ENCODE peak calls at places on chromosomes 6 and 20, in four cellular contexts. One of them, this sample, is unnamed. For H3K4me1, the result is how much of the 10 kb centered on the place peaks cover.

GRCh38 chr20:12928755-12929401 is 79.9 kb upstream of the SPTLC3 start:
- DNase-seq in adrenal gland: no peak
- DNase-seq in hepatocyte: no peak
- DNase-seq in breast epithelium: no peak
- DNase-seq in this sample: no peak

GRCh38 chr20:57451759-57452661 is 60.8 kb downstream of the RBM38 start:
- DNase-seq in adrenal gland: no peak
- DNase-seq in hepatocyte: no peak
- DNase-seq in breast epithelium: no peak
- DNase-seq in this sample: peak

GRCh38 chr20:4369798-4370124 is 351.9 kb upstream of the PRND start:
- DNase-seq in adrenal gland: no peak
- DNase-seq in hepatocyte: no peak
- DNase-seq in breast epithelium: no peak
- DNase-seq in this sample: no peak

GRCh38 chr20:62955519-62956386 is 3.2 kb downstream of the SLC17A9 start:
- DNase-seq in adrenal gland: no peak
- DNase-seq in hepatocyte: peak
- DNase-seq in breast epithelium: no peak
- DNase-seq in this sample: no peak

GRCh38 chr6:143125896-143126573 is 65.3 kb downstream of the AIG1 start:
- DNase-seq in adrenal gland: no peak
- DNase-seq in hepatocyte: no peak
- DNase-seq in breast epithelium: no peak
- DNase-seq in this sample: no peak

GRCh38 chr6:102562713-102563112 is 1169.2 kb downstream of the GRIK2 start:
- DNase-seq in adrenal gland: no peak
- DNase-seq in hepatocyte: no peak
- DNase-seq in breast epithelium: no peak
- DNase-seq in this sample: no peak

GRCh38 chr6:138957484-138957883 is 30.6 kb downstream of the REPS1 start:
- DNase-seq in adrenal gland: no peak
- DNase-seq in hepatocyte: peak
- DNase-seq in breast epithelium: no peak
- DNase-seq in this sample: no peak

GRCh38 chr20:5192570-5193431 is 66.0 kb downstream of the CDS2 start:
- DNase-seq in adrenal gland: no peak
- DNase-seq in hepatocyte: no peak
- DNase-seq in breast epithelium: no peak
- DNase-seq in this sample: no peak

GRCh38 chr6:70180904-70181599 is 121.8 kb downstream of the COL9A1 start:
- DNase-seq in adrenal gland: no peak
- DNase-seq in hepatocyte: no peak
- DNase-seq in breast epithelium: no peak
- DNase-seq in this sample: no peak

GRCh38 chr6:135267085-135267484 is 86.0 kb downstream of the MYB start:
- DNase-seq in adrenal gland: no peak
- DNase-seq in hepatocyte: peak
- DNase-seq in breast epithelium: no peak
- DNase-seq in this sample: no peak

GRCh38 chr20:56069016-56069415 is 63.7 kb upstream of the CBLN4 start:
- DNase-seq in adrenal gland: no peak
- DNase-seq in hepatocyte: no peak
- DNase-seq in breast epithelium: no peak
- DNase-seq in this sample: no peak

GRCh38 chr6:12717356-12717755 is 789 bp downstream of the PHACTR1 start:
- DNase-seq in adrenal gland: no peak
- DNase-seq in hepatocyte: no peak
- DNase-seq in breast epithelium: no peak
- DNase-seq in this sample: no peak
- H3K4me3 ChIP-seq in adrenal gland: no peak
- H3K4me3 ChIP-seq in hepatocyte: no peak
- H3K4me3 ChIP-seq in breast epithelium: no peak
- H3K4me3 ChIP-seq in this sample: no peak

GRCh38 chr6:149320745-149321240 is 3.3 kb downstream of the TAB2 start:
- DNase-seq in adrenal gland: no peak
- DNase-seq in hepatocyte: no peak
- DNase-seq in breast epithelium: no peak
- DNase-seq in this sample: no peak
- H3K27ac ChIP-seq in adrenal gland: no peak
- H3K27ac ChIP-seq in hepatocyte: no peak
- H3K27ac ChIP-seq in breast epithelium: no peak
- H3K27ac ChIP-seq in this sample: no peak

GRCh38 chr20:24636626-24637025 is 167.2 kb downstream of the SYNDIG1 start:
- DNase-seq in adrenal gland: no peak
- DNase-seq in hepatocyte: no peak
- DNase-seq in breast epithelium: no peak
- DNase-seq in this sample: no peak
- H3K4me1 ChIP-seq in adrenal gland: under half
- H3K4me1 ChIP-seq in hepatocyte: under half
- H3K4me1 ChIP-seq in breast epithelium: under half
- H3K4me1 ChIP-seq in this sample: under half

DNA sequence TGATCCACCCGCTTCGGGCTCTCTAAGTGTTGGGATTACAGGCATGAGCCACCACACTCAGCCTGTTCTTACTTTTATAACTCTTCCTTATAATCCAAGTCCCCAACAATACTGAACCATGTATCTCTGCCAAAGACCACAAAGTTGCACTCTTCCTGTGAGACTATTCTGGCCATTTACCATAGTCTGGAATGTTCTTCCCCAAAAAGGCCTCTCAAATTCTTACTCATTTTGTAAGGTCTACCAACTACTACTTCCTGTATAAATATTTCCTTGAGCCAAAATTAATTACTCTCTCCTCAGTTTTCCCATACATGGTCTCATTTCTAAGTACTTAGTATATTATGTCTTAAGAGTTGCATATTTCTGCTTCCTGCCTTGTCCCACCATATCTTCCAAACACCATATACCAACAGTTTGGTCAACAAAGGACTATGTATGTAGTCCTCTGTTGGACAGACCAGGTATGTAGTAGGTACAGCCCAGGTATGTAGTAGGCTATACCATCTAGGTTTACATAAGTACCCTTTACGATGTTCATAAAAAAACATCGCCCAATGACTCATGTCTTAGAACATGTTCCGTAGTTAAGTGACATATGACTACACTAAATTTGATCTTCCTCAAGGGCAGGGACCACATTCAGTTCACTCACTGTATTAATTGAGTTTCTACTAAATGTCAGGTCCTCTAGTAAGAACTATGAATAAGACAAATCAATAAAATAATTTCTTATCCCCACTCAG is 22.0 kb downstream of the RANBP9 start:
- DNase-seq in adrenal gland: no peak
- DNase-seq in hepatocyte: no peak
- DNase-seq in breast epithelium: no peak
- DNase-seq in this sample: no peak
- H3K4me3 ChIP-seq in adrenal gland: no peak
- H3K4me3 ChIP-seq in hepatocyte: no peak
- H3K4me3 ChIP-seq in breast epithelium: no peak
- H3K4me3 ChIP-seq in this sample: no peak

GRCh38 chr6:23559587-23560343 is 566.2 kb upstream of the NRSN1 start:
- DNase-seq in adrenal gland: no peak
- DNase-seq in hepatocyte: peak
- DNase-seq in breast epithelium: no peak
- DNase-seq in this sample: no peak
- H3K27ac ChIP-seq in adrenal gland: no peak
- H3K27ac ChIP-seq in hepatocyte: peak
- H3K27ac ChIP-seq in breast epithelium: no peak
- H3K27ac ChIP-seq in this sample: no peak

GRCh38 chr6:90080876-90081464 is 186.7 kb downstream of the GJA10 start:
- DNase-seq in adrenal gland: no peak
- DNase-seq in hepatocyte: no peak
- DNase-seq in breast epithelium: no peak
- DNase-seq in this sample: no peak
- H3K4me1 ChIP-seq in adrenal gland: under half
- H3K4me1 ChIP-seq in hepatocyte: under half
- H3K4me1 ChIP-seq in breast epithelium: under half
- H3K4me1 ChIP-seq in this sample: under half

This sample was measured in left lung.